ENCODE peak calls at places on chromosome 11, in four cellular contexts. One of them, this sample, is unnamed.

GRCh38 chr11:19567996-19568395 is 144.6 kb upstream of the NAV2 start:
- DNase-seq in nephron progenitor cell: no peak
- DNase-seq in T-helper 2 cell: no peak
- DNase-seq in bronchial epithelial cell: no peak
- DNase-seq in this sample: no peak

GRCh38 chr11:45343988-45344387 is 57.8 kb upstream of the SYT13 start:
- DNase-seq in bronchial epithelial cell: no peak
- DNase-seq in nephron progenitor cell: no peak
- DNase-seq in T-helper 2 cell: no peak
- DNase-seq in this sample: no peak

GRCh38 chr11:76588455-76589325 is 81.9 kb downstream of the LRRC32 start:
- DNase-seq in bronchial epithelial cell: no peak
- DNase-seq in T-helper 2 cell: peak; percentile 34
- DNase-seq in nephron progenitor cell: no peak
- DNase-seq in this sample: no peak

GRCh38 chr11:100573911-100574513 is 113.1 kb upstream of the ARHGAP42 start:
- DNase-seq in T-helper 2 cell: no peak
- DNase-seq in bronchial epithelial cell: no peak
- DNase-seq in nephron progenitor cell: no peak
- DNase-seq in this sample: no peak

GRCh38 chr11:44760477-44760872 is 33.7 kb downstream of the TSPAN18 start:
- DNase-seq in nephron progenitor cell: no peak
- DNase-seq in T-helper 2 cell: no peak
- DNase-seq in bronchial epithelial cell: no peak
- DNase-seq in this sample: no peak

GRCh38 chr11:36373040-36374010 is 77.2 kb downstream of the PRR5L start:
- DNase-seq in T-helper 2 cell: no peak
- DNase-seq in nephron progenitor cell: no peak
- DNase-seq in bronchial epithelial cell: no peak
- DNase-seq in this sample: no peak

GRCh38 chr11:104654414-104654813 is 243.8 kb downstream of the CASP12 start:
- DNase-seq in nephron progenitor cell: no peak
- DNase-seq in bronchial epithelial cell: no peak
- DNase-seq in T-helper 2 cell: no peak
- DNase-seq in this sample: no peak

GRCh38 chr11:122733301-122733686 is 77.8 kb downstream of the UBASH3B start:
- DNase-seq in T-helper 2 cell: no peak
- DNase-seq in bronchial epithelial cell: peak; percentile 71
- DNase-seq in nephron progenitor cell: no peak
- DNase-seq in this sample: no peak

GRCh38 chr11:108654994-108655631 is 9.8 kb upstream of the DDX10 start:
- DNase-seq in nephron progenitor cell: peak; percentile 33
- DNase-seq in T-helper 2 cell: no peak
- DNase-seq in bronchial epithelial cell: peak; percentile 49
- DNase-seq in this sample: no peak

GRCh38 chr11:88886796-88887195 is 179.0 kb downstream of the GRM5 start:
- DNase-seq in T-helper 2 cell: no peak
- DNase-seq in bronchial epithelial cell: peak; percentile 37
- DNase-seq in nephron progenitor cell: peak; percentile 42
- DNase-seq in this sample: no peak

GRCh38 chr11:114183041-114183511 is 113.1 kb upstream of the NNMT start:
- DNase-seq in T-helper 2 cell: peak; percentile 39
- DNase-seq in nephron progenitor cell: no peak
- DNase-seq in bronchial epithelial cell: no peak
- DNase-seq in this sample: peak; percentile 26

GRCh38 chr11:31160504-31161422 is 208.8 kb downstream of the DCDC1 start:
- DNase-seq in bronchial epithelial cell: peak; percentile 23
- DNase-seq in T-helper 2 cell: no peak
- DNase-seq in nephron progenitor cell: no peak
- DNase-seq in this sample: no peak

GRCh38 chr11:12159351-12160099 is 49.1 kb downstream of the MICAL2 start:
- DNase-seq in bronchial epithelial cell: peak; percentile 74
- DNase-seq in T-helper 2 cell: no peak
- DNase-seq in nephron progenitor cell: no peak
- DNase-seq in this sample: no peak

GRCh38 chr11:13502492-13502891 is 6.7 kb upstream of the PTH start:
- DNase-seq in bronchial epithelial cell: no peak
- DNase-seq in T-helper 2 cell: no peak
- DNase-seq in nephron progenitor cell: no peak
- DNase-seq in this sample: no peak

GRCh38 chr11:36564376-36565032 is 3.3 kb upstream of the RAG1 start:
- DNase-seq in bronchial epithelial cell: peak; percentile 47
- DNase-seq in T-helper 2 cell: peak; percentile 3
- DNase-seq in nephron progenitor cell: peak; percentile 50
- DNase-seq in this sample: peak; percentile 12

GRCh38 chr11:93993747-93994146 is 27.4 kb upstream of the HEPHL1 start:
- DNase-seq in T-helper 2 cell: no peak
- DNase-seq in bronchial epithelial cell: no peak
- DNase-seq in nephron progenitor cell: no peak
- DNase-seq in this sample: no peak

GRCh38 chr11:34425863-34426262 is 12.9 kb upstream of the CAT start:
- DNase-seq in T-helper 2 cell: no peak
- DNase-seq in nephron progenitor cell: no peak
- DNase-seq in bronchial epithelial cell: no peak
- DNase-seq in this sample: no peak

GRCh38 chr11:60872952-60873524 is 5.7 kb downstream of the ZP1 start:
- DNase-seq in T-helper 2 cell: no peak
- DNase-seq in bronchial epithelial cell: no peak
- DNase-seq in nephron progenitor cell: no peak
- DNase-seq in this sample: no peak

GRCh38 chr11:97610000-97610399 is 1220.2 kb downstream of the JRKL start:
- DNase-seq in nephron progenitor cell: no peak
- DNase-seq in bronchial epithelial cell: no peak
- DNase-seq in T-helper 2 cell: no peak
- DNase-seq in this sample: no peak

GRCh38 chr11:15889972-15890371 is 466.4 kb downstream of the SOX6 start:
- DNase-seq in nephron progenitor cell: no peak
- DNase-seq in T-helper 2 cell: no peak
- DNase-seq in bronchial epithelial cell: no peak
- DNase-seq in this sample: no peak

GRCh38 chr11:13883042-13883441 is 79.5 kb upstream of the SPON1 start:
- DNase-seq in bronchial epithelial cell: no peak
- DNase-seq in nephron progenitor cell: no peak
- DNase-seq in T-helper 2 cell: no peak
- DNase-seq in this sample: no peak

GRCh38 chr11:134047586-134047999 is 21.3 kb upstream of the JAM3 start:
- DNase-seq in bronchial epithelial cell: no peak
- DNase-seq in T-helper 2 cell: no peak
- DNase-seq in nephron progenitor cell: no peak
- DNase-seq in this sample: no peak

GRCh38 chr11:126431401-126432064 is 76.0 kb downstream of the ST3GAL4 start:
- DNase-seq in T-helper 2 cell: no peak
- DNase-seq in nephron progenitor cell: no peak
- DNase-seq in bronchial epithelial cell: peak; percentile 8
- DNase-seq in this sample: no peak

GRCh38 chr11:123386746-123387510 is 43.1 kb upstream of the GRAMD1B start:
- DNase-seq in T-helper 2 cell: no peak
- DNase-seq in bronchial epithelial cell: peak; percentile 46
- DNase-seq in nephron progenitor cell: no peak
- DNase-seq in this sample: no peak

GRCh38 chr11:108886608-108887007 is 221.7 kb downstream of the DDX10 start:
- DNase-seq in bronchial epithelial cell: peak; percentile 75
- DNase-seq in T-helper 2 cell: no peak
- DNase-seq in nephron progenitor cell: no peak
- DNase-seq in this sample: no peak

GRCh38 chr11:8527939-8528338 is 66.1 kb downstream of the STK33 start:
- DNase-seq in bronchial epithelial cell: no peak
- DNase-seq in T-helper 2 cell: no peak
- DNase-seq in nephron progenitor cell: no peak
- DNase-seq in this sample: no peak

GRCh38 chr11:122670131-122670530 is 14.6 kb downstream of the UBASH3B start:
- DNase-seq in nephron progenitor cell: no peak
- DNase-seq in T-helper 2 cell: no peak
- DNase-seq in bronchial epithelial cell: no peak
- DNase-seq in this sample: no peak

GRCh38 chr11:66112041-66112491 is 42.0 kb downstream of the PACS1 start:
- DNase-seq in T-helper 2 cell: no peak
- DNase-seq in bronchial epithelial cell: no peak
- DNase-seq in nephron progenitor cell: no peak
- DNase-seq in this sample: no peak

GRCh38 chr11:102807921-102808320 is 10.0 kb upstream of the MMP1 start:
- DNase-seq in bronchial epithelial cell: no peak
- DNase-seq in nephron progenitor cell: peak; percentile 41
- DNase-seq in T-helper 2 cell: no peak
- DNase-seq in this sample: no peak

GRCh38 chr11:19742595-19743292 is 30.1 kb downstream of the NAV2 start:
- DNase-seq in T-helper 2 cell: peak; percentile 53
- DNase-seq in bronchial epithelial cell: peak; percentile 68
- DNase-seq in nephron progenitor cell: peak; percentile 81
- DNase-seq in this sample: peak; percentile 46

GRCh38 chr11:46625406-46625805 is 8.1 kb downstream of the ATG13 start:
- DNase-seq in bronchial epithelial cell: no peak
- DNase-seq in nephron progenitor cell: no peak
- DNase-seq in T-helper 2 cell: no peak
- DNase-seq in this sample: no peak